ENCODE peak calls at places on chromosomes 11 and 22, in six cellular contexts. K is tibial nerve, P is AG09309, A is fibroblast of pulmonary artery, E is tibial artery, Q is left lung. Z is an unnamed sample.

GRCh38 chr22:23763579-23764331 is 965 bp downstream of the C22orf15 start:
- DNase-seq in K (no peak), P (no peak), A (no peak), E (no peak), Q (peak), Z (no peak)

GRCh38 chr22:29071261-29072045 is 1.4 kb upstream of the KREMEN1 start:
- DNase-seq in K (no peak), P (no peak), A (no peak), E (no peak), Q (peak), Z (no peak)

GRCh38 chr11:22670803-22671202 is 4.4 kb downstream of the GAS2 start:
- DNase-seq in K (no peak), P (no peak), A (peak), E (no peak), Q (no peak), Z (no peak)

GRCh38 chr11:128451651-128452470 is 135.5 kb downstream of the ETS1 start:
- DNase-seq in K (peak), P (no peak), A (peak), E (peak), Q (peak), Z (peak)

GRCh38 chr11:61118406-61118805 is 16.1 kb downstream of the CD5 start:
- DNase-seq in K (no peak), P (no peak), A (no peak), E (no peak), Q (no peak), Z (no peak)

GRCh38 chr11:106012744-106013143 is 9.3 kb downstream of the MSANTD4 start:
- DNase-seq in K (no peak), P (peak), A (peak), E (no peak), Q (no peak), Z (peak)

GRCh38 chr11:81222491-81222890 is 1511.2 kb downstream of the FAM181B start:
- DNase-seq in K (no peak), P (no peak), A (no peak), E (no peak), Q (no peak), Z (no peak)

GRCh38 chr11:113400631-113401230 is 13.2 kb downstream of the ANKK1 start:
- DNase-seq in K (no peak), P (no peak), A (no peak), E (no peak), Q (no peak), Z (no peak)

GRCh38 chr22:31343235-31344191 is 2.6 kb downstream of the PATZ1 start:
- DNase-seq in K (peak), P (no peak), A (peak), E (peak), Q (peak), Z (no peak)

GRCh38 chr11:57649826-57650738 is at the start of gene YPEL4:
- DNase-seq in K (no peak), P (no peak), A (peak), E (peak), Q (no peak), Z (peak)
- H3K4me3 ChIP-seq in K (peak), P (peak), A (peak), E (peak), Q (peak), Z (peak)

DNA sequence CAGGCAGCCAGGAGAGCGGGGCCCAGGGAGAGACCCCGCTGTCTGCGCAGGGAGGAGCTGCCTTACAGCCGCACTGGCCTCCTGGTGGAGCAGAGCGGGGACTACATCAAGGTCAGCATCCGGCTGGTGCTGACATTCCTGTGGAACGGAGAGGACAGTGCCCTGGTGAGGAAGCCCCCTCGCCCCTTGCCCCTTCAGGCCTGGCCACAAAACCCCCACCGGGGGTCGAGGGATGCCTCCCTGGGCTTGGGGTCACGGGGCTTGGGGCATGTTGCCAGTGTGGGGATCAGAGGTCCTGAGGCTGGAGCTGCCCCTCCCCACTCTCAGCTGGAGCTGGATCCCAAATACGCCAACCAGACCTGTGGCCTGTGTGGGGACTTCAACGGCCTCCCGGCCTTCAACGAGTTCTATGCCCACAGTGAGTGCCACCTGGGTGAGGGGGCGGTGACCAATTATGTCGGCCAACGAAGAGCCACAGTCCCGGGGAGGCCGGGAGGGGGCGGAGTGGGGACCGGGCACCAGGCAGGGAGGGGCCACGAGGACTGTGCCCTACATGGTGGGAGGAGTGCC is 4.2 kb downstream of the MUC5B start:
- DNase-seq in K (no peak), P (no peak), A (peak), E (no peak), Q (no peak), Z (no peak)
- TF ChIP-seq CTCF in K (no peak), P (peak), A (peak), E (no peak), Q (no peak), Z (peak)

GRCh38 chr22:49944399-49944891 is 16.1 kb upstream of the PIM3 start:
- DNase-seq in K (no peak), P (no peak), A (no peak), E (no peak), Q (no peak), Z (no peak)
- H3K4me3 ChIP-seq in K (no peak), P (no peak), A (no peak), E (no peak), Q (no peak), Z (no peak)

GRCh38 chr11:67505605-67506396 is 638 bp upstream of the PITPNM1 start:
- DNase-seq in K (peak), P (peak), A (peak), E (peak), Q (peak), Z (peak)

GRCh38 chr11:67507242-67507890 is 596 bp downstream of the CDK2AP2 start:
- DNase-seq in K (peak), P (peak), A (peak), E (peak), Q (peak), Z (peak)

GRCh38 chr11:67507891-67508485 is at the start of gene CDK2AP2:
- DNase-seq in K (peak), P (peak), A (peak), E (peak), Q (peak), Z (peak)

GRCh38 chr11:67504950-67505561 is at the start of gene PITPNM1:
- DNase-seq in K (peak), P (no peak), A (peak), E (peak), Q (peak), Z (no peak)

GRCh38 chr11:67506426-67507032 is 1.4 kb upstream of the PITPNM1 start:
- DNase-seq in K (no peak), P (no peak), A (no peak), E (no peak), Q (no peak), Z (no peak)
- TF ChIP-seq CTCF in K (no peak), P (no peak), A (no peak), E (no peak), Q (peak), Z (no peak)

Z was measured in brain microvascular endothelial cell.